ENCODE peak calls at places on chromosomes 5 and 9, in six cellular contexts. O is GM10248, Y is GM12864, J is fibroblast of pulmonary artery, F is lung, U is lower lobe of right lung. D is an unnamed sample.

GRCh38 chr9:17005085-17005484 is 129.8 kb upstream of the CNTLN start:
- DNase-seq in O (no peak), Y (no peak), J (peak; percentile 78), F (no peak), U (peak; percentile 48), D (no peak)

GRCh38 chr5:115469904-115470516 is 74.6 kb downstream of the FEM1C start:
- DNase-seq in O (no peak), Y (no peak), J (no peak), F (no peak), U (no peak), D (no peak)

GRCh38 chr9:114000063-114000454 is 78.0 kb downstream of the AMBP start:
- DNase-seq in O (no peak), Y (no peak), J (no peak), F (peak; percentile 25), U (no peak), D (no peak)

GRCh38 chr9:38278457-38278856 is 114.0 kb upstream of the ALDH1B1 start:
- DNase-seq in O (no peak), Y (no peak), J (no peak), F (no peak), U (no peak), D (no peak)

GRCh38 chr9:8781447-8781846 is 981.9 kb upstream of the DMAC1 start:
- DNase-seq in O (no peak), Y (no peak), J (no peak), F (no peak), U (no peak), D (no peak)

GRCh38 chr9:87471746-87472145 is 25.9 kb upstream of the DAPK1 start:
- DNase-seq in O (no peak), Y (no peak), J (peak; percentile 2), F (no peak), U (no peak), D (no peak)

GRCh38 chr5:69271376-69271775 is 36.7 kb downstream of the CDK7 start:
- DNase-seq in O (no peak), Y (no peak), J (peak; percentile 74), F (peak; percentile 53), U (peak; percentile 53), D (no peak)

GRCh38 chr5:102649731-102650130 is 105.4 kb upstream of the PAM start:
- DNase-seq in O (no peak), Y (no peak), J (no peak), F (no peak), U (no peak), D (no peak)

GRCh38 chr5:29150840-29151239 is 2042.6 kb upstream of the CDH6 start:
- DNase-seq in O (no peak), Y (no peak), J (no peak), F (no peak), U (no peak), D (no peak)

DNA sequence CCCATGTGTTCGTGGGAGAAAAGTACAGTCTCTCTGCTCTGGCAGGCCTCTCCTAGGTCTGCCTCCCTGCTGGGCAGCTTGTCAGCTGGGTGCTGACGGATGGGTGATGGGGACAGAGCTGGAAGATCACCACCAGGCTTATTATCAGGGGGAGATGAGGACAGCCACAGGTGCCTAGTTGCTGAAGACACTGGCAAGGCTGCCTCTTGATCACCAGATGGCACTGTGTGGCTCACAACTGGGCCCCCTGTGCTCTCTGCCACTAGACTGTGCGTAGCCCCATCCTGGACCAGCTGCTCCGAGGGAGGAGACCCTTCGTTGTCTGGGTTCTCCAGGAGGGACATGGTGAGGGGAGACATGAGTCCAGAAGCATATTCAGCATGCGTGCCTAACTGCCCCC is 73.0 kb downstream of the KIF24 start:
- DNase-seq in O (no peak), Y (no peak), J (no peak), F (no peak), U (no peak), D (no peak)
- TF ChIP-seq CTCF in O (peak; percentile 25), Y (peak; percentile 29), J (peak; percentile 28), F (no peak), U (no peak), D (no peak)

GRCh38 chr5:9859798-9860197 is 229.6 kb upstream of the TAS2R1 start:
- DNase-seq in O (no peak), Y (no peak), J (no peak), F (no peak), U (no peak), D (no peak)
- TF ChIP-seq CTCF in O (no peak), Y (no peak), J (no peak), F (no peak), U (no peak), D (no peak)

GRCh38 chr5:75438722-75439121 is 72.7 kb downstream of the CERT1 start:
- DNase-seq in O (no peak), Y (no peak), J (no peak), F (no peak), U (no peak), D (peak; percentile 18)
- TF ChIP-seq CTCF in O (no peak), Y (no peak), J (no peak), F (no peak), U (no peak), D (peak; percentile 14)

DNA sequence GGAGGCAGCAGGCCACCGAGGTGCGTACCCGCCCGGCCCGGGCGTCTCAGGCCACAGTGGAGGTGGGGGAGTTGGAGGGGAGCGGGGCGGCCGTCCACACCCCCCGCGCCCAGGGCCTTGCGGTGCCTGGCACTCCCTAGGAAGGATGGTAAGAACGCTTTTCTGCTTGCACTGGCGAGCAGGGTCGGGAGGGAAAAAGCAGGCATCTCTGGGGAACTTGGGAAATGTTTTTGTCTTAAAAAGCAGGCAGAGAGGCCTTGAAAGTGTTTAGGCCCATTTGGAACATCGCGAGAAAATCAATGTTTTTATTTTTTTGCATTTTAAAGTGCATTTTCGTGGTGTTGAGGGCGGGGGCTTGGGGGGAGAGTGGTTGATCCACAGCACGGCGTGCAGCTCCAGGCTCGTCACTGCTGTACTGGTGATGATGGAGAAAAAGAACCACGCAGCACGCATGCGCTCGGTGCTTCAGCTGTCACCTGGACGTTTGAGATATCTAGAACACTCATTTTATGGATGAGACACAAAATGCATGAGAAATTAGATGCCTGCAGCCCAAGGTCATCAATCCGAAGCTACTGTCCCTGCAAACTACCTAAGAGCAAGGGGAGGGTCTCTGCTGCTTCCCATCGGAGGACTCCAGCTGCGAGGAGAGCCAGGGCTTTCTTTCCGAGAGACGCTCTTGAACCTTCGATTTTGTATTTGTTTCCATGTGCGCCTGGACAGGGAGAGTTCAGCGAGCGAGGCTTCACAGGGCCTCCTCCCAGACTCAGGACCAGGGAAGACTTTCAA is 2.2 kb downstream of the DMRT2 start:
- DNase-seq in O (no peak), Y (no peak), J (no peak), F (no peak), U (no peak), D (no peak)
- TF ChIP-seq CTCF in O (no peak), Y (no peak), J (no peak), F (no peak), U (peak; percentile 6), D (peak; percentile 6)

GRCh38 chr5:67106626-67107342 is 89.8 kb downstream of the CD180 start:
- DNase-seq in O (no peak), Y (no peak), J (no peak), F (no peak), U (no peak), D (no peak)
- TF ChIP-seq CTCF in O (no peak), Y (no peak), J (no peak), F (no peak), U (no peak), D (no peak)

GRCh38 chr9:126893079-126893478 is 21.5 kb upstream of the RALGPS1 start:
- DNase-seq in O (no peak), Y (no peak), J (no peak), F (no peak), U (no peak), D (no peak)
- TF ChIP-seq CTCF in O (no peak), Y (peak; percentile 27), J (peak; percentile 31), F (no peak), U (peak; percentile 30), D (peak; percentile 18)

DNA sequence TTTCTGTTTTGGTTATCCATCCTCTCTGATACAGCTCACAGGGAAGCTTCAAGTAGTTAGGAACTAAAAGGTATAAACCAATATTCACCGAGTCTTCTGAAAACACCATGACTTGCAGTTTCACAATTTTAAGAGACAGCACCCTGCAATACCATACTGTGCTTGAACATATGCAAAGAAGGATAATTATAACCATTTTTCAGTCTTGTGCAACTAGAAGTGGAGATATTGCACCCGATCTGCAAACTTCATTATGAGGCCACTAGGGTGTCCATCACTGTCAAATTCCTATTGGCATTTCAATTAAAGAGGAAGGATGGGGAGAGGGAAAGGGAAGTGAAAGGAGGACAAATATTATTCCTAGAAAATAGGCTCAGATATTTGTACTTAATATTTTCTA is 32.4 kb upstream of the CEP120 start:
- DNase-seq in O (peak; percentile 15), Y (peak; percentile 59), J (no peak), F (no peak), U (no peak), D (no peak)
- TF ChIP-seq CTCF in O (no peak), Y (peak; percentile 33), J (no peak), F (no peak), U (no peak), D (no peak)

DNA sequence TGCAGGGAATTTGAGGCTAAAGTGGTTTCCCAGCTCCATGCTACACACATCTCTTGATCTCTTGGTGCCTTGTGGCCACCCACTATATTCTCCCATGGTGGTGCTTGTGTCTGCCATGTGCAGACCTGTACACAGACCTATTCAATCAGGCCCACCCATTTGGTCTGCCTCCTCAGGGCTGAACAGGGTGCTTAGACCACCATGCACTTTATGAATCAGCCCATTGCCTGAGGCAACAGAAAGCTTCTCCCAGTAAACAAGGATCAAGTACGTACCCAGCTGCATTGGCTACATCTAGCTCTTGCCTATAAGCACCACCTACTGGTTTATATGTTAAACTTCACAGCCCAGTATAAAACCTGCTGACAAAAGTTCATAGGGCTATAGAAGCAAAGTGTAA is 664.3 kb upstream of the EDIL3 start:
- DNase-seq in O (no peak), Y (no peak), J (peak; percentile 51), F (no peak), U (no peak), D (no peak)
- TF ChIP-seq CTCF in O (no peak), Y (no peak), J (peak; percentile 23), F (no peak), U (no peak), D (no peak)

GRCh38 chr5:34486808-34487201 is 169.3 kb upstream of the RAI14 start:
- DNase-seq in O (no peak), Y (no peak), J (no peak), F (no peak), U (no peak), D (no peak)
- TF ChIP-seq CTCF in O (no peak), Y (no peak), J (no peak), F (no peak), U (no peak), D (no peak)

D was measured in RWPE1.